ENCODE peak calls at places on chromosomes 13 and 19, in seven cellular contexts. O is heart right ventricle, B is OCI-LY7, L is gastrocnemius medialis, N is neural progenitor cell, H is upper lobe of right lung, I is left ventricle myocardium inferior. D is an unnamed sample.

GRCh38 chr19:15294591-15294990 is 37.7 kb downstream of the BRD4 start:
- DNase-seq in L (no peak), B (no peak), N (no peak), H (no peak), I (peak; percentile 66), O (peak; percentile 61), D (no peak)

GRCh38 chr19:4014541-4015491 is 7.3 kb downstream of the PIAS4 start:
- DNase-seq in H (peak; percentile 63), L (no peak), N (peak; percentile 10), I (peak; percentile 64), O (peak; percentile 70), B (peak; percentile 14), D (peak; percentile 55)

GRCh38 chr13:54859827-54860226 is 1831.2 kb downstream of the OLFM4 start:
- DNase-seq in H (no peak), L (no peak), B (no peak), I (no peak), N (no peak), O (no peak), D (no peak)

GRCh38 chr19:48739835-48740704 is at the start of gene RASIP1:
- DNase-seq in N (peak; percentile 11), H (no peak), O (peak; percentile 73), L (no peak), B (no peak), I (peak; percentile 68), D (no peak)

GRCh38 chr13:81957121-81957520 is 1616.2 kb upstream of the SPRY2 start:
- DNase-seq in O (no peak), L (no peak), H (no peak), N (peak; percentile 15), B (no peak), I (no peak), D (no peak)

GRCh38 chr13:106276876-106277275 is 258.6 kb downstream of the EFNB2 start:
- DNase-seq in L (no peak), B (no peak), H (no peak), N (no peak), I (no peak), O (no peak), D (no peak)

GRCh38 chr13:46307554-46307953 is 79.5 kb downstream of the RUBCNL start:
- DNase-seq in O (no peak), H (no peak), I (no peak), L (no peak), N (no peak), B (no peak), D (no peak)

GRCh38 chr13:112250788-112251445 is 125.2 kb upstream of the SPACA7 start:
- DNase-seq in B (no peak), I (no peak), N (no peak), O (no peak), H (peak; percentile 32), L (no peak), D (no peak)

GRCh38 chr19:36103842-36104552 is 6.9 kb upstream of the OVOL3 start:
- DNase-seq in H (no peak), B (no peak), I (no peak), N (no peak), O (no peak), L (no peak), D (no peak)

GRCh38 chr19:49472936-49473335 is 1.1 kb upstream of the FLT3LG start:
- DNase-seq in L (no peak), N (no peak), O (no peak), H (no peak), B (no peak), I (no peak), D (no peak)

GRCh38 chr19:41226053-41226873 is 7.2 kb downstream of the AXL start:
- DNase-seq in L (no peak), H (peak; percentile 85), O (peak; percentile 76), I (peak; percentile 65), B (no peak), N (peak; percentile 75), D (peak; percentile 83)

GRCh38 chr13:94988654-94989053 is 276.3 kb upstream of the SOX21 start:
- DNase-seq in H (no peak), B (no peak), L (no peak), N (peak; percentile 40), I (no peak), O (no peak), D (no peak)

GRCh38 chr19:8877854-8878705 is 45.9 kb downstream of the MBD3L1 start:
- DNase-seq in H (no peak), L (no peak), I (no peak), O (no peak), B (peak; percentile 25), N (peak; percentile 2), D (no peak)

GRCh38 chr13:40961224-40961623 is 57.9 kb downstream of the ELF1 start:
- DNase-seq in L (no peak), H (no peak), B (peak; percentile 52), I (no peak), N (no peak), O (no peak), D (no peak)

GRCh38 chr13:111283457-111283856 is 37.0 kb upstream of the TEX29 start:
- DNase-seq in N (no peak), L (no peak), H (no peak), B (no peak), O (no peak), I (no peak), D (no peak)

GRCh38 chr19:20276011-20276738 is 109.2 kb downstream of the ZNF486 start:
- DNase-seq in H (no peak), N (no peak), I (no peak), L (no peak), B (no peak), O (no peak), D (no peak)

GRCh38 chr13:67742478-67742877 is 512.3 kb upstream of the PCDH9 start:
- DNase-seq in L (no peak), O (no peak), H (no peak), N (no peak), B (no peak), I (no peak), D (no peak)

GRCh38 chr19:29499921-29500590 is 25.7 kb upstream of the VSTM2B start:
- DNase-seq in N (no peak), O (no peak), I (no peak), B (no peak), H (peak; percentile 22), L (no peak), D (no peak)

GRCh38 chr13:97275265-97275664 is 53.1 kb downstream of the MBNL2 start:
- DNase-seq in O (no peak), N (no peak), B (no peak), I (no peak), L (no peak), H (no peak), D (no peak)

GRCh38 chr19:35116085-35116801 is 620 bp downstream of the FXYD3 start:
- DNase-seq in B (no peak), H (no peak), N (no peak), L (no peak), I (no peak), O (no peak), D (no peak)

GRCh38 chr19:10270180-10270615 is 722 bp upstream of the ICAM1 start:
- DNase-seq in B (no peak), I (peak; percentile 76), L (no peak), O (peak; percentile 72), N (peak; percentile 20), H (peak; percentile 93), D (peak; percentile 84)

GRCh38 chr19:18183529-18183928 is 9.5 kb upstream of the MPV17L2 start:
- DNase-seq in I (no peak), N (no peak), B (no peak), O (no peak), H (no peak), L (no peak), D (no peak)

GRCh38 chr19:49881672-49882394 is 4.3 kb downstream of the TBC1D17 start:
- DNase-seq in L (no peak), N (peak; percentile 41), I (no peak), B (no peak), H (peak; percentile 61), O (peak; percentile 8), D (no peak)

GRCh38 chr13:105327727-105328126 is 1207.7 kb downstream of the EFNB2 start:
- DNase-seq in O (no peak), B (no peak), L (no peak), H (no peak), N (no peak), I (no peak), D (no peak)

GRCh38 chr19:18063463-18063862 is 23.3 kb downstream of the IL12RB1 start:
- DNase-seq in N (peak; percentile 48), B (no peak), O (no peak), L (no peak), I (no peak), H (no peak), D (no peak)

GRCh38 chr13:67383358-67383757 is 153.2 kb upstream of the PCDH9 start:
- DNase-seq in L (no peak), I (no peak), B (no peak), H (no peak), O (no peak), N (no peak), D (no peak)

GRCh38 chr19:34489175-34489574 is 7.6 kb downstream of the WTIP start:
- DNase-seq in O (no peak), H (peak; percentile 69), L (no peak), B (no peak), N (no peak), I (no peak), D (no peak)

GRCh38 chr19:21612403-21612872 is 107.0 kb downstream of the ZNF429 start:
- DNase-seq in O (no peak), I (no peak), N (no peak), B (no peak), L (no peak), H (no peak), D (no peak)
- H3K4me1 ChIP-seq in O (no peaks in the 10 kb centered on the region), I (no peaks in the 10 kb centered on the region), N (no peaks in the 10 kb centered on the region), B (no peaks in the 10 kb centered on the region), L (no peaks in the 10 kb centered on the region), H (no peaks in the 10 kb centered on the region), D (no peaks in the 10 kb centered on the region)

DNA sequence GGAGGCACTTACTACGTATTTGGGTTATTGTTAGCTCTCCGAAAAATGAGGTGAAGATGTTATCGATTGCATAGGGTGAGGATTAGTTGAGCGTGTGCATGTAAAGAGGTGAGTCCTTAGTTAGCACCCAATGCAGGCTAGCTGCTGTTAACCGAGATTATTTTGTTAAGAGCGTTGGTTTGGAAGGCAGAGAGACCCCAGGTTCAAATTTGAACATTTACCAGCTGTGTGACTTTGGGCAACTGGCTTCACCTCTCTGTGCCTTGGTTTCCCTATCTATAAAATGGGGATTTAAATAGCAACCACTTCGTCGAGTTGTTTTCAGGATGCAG is 693 bp downstream of the SIPA1L3 start:
- DNase-seq in O (no peak), N (no peak), H (no peak), L (no peak), I (no peak), B (no peak), D (no peak)
- TF ChIP-seq CTCF in O (no peak), N (no peak), H (no peak), L (no peak), I (no peak), B (no peak), D (no peak)

DNA sequence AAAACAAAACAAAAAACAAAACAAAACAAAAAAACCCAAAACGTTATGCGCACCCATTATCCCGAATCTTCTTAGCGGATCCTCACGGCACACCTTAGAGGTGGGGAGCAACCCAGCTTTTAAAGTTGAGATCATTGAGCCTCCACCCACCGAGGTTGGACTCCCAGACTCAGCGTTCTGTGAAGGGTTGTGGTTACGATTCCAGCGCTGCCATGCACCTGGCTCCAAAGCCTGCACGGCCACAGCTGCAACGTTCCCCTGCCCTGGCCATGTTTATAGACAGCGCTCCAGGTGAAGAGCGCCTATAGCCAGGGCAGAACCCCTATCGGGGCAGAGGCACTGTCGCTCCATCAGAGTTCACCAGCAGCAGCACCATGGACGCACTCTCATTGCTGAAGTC is 18.7 kb upstream of the LILRA2 start:
- DNase-seq in L (no peak), I (no peak), H (peak; percentile 39), N (no peak), B (no peak), O (no peak), D (no peak)
- H3K27ac ChIP-seq in L (no peak overlapping the region), I (no peak overlapping the region), H (no peak overlapping the region), N (no peak overlapping the region), B (no peak overlapping the region), O (no peak overlapping the region), D (no peak overlapping the region)

GRCh38 chr19:45511074-45511473 is 3.8 kb downstream of the VASP start:
- DNase-seq in O (no peak), L (no peak), N (no peak), I (no peak), H (no peak), B (no peak), D (no peak)
- H3K4me1 ChIP-seq in O (peaks cover 68% of the 10 kb centered on the region), L (peaks cover 50% of the 10 kb centered on the region), N (no peaks in the 10 kb centered on the region), I (peaks cover 99% of the 10 kb centered on the region), H (peaks cover 50% of the 10 kb centered on the region), B (peaks cover 39% of the 10 kb centered on the region), D (peaks cover 15% of the 10 kb centered on the region)

D was measured in psoas muscle.